ENCODE peak calls at places on chromosomes 6 and 20, in seven cellular contexts. Q is tibial artery; P is neural progenitor cell; A is left ventricle myocardium inferior; M is CD8-positive, alpha-beta T cell; X is CD4-positive, CD25-positive, alpha-beta regulatory T cell; O is cardiac muscle cell. T is an unnamed sample. For H3K9me3, the result is how much of the 10 kb centered on the place peaks cover.

GRCh38 chr20:52994184-52994970 is 22.2 kb downstream of the TSHZ2 start:
- DNase-seq in Q (no peak), P (no peak), A (no peak), M (no peak), X (no peak), O (no peak), T (no peak)

GRCh38 chr6:52594216-52594615 is 17.4 kb upstream of the TRAM2 start:
- DNase-seq in Q (no peak), P (no peak), A (no peak), M (no peak), X (no peak), O (no peak), T (no peak)

GRCh38 chr6:40879169-40879568 is 159.9 kb downstream of the UNC5CL start:
- DNase-seq in Q (no peak), P (no peak), A (no peak), M (no peak), X (no peak), O (no peak), T (no peak)

GRCh38 chr6:169723200-169723909 is 945 bp downstream of the PHF10 start:
- DNase-seq in Q (peak), P (peak), A (peak), M (peak), X (peak), O (peak), T (peak)

GRCh38 chr6:128303870-128304269 is 216.5 kb downstream of the PTPRK start:
- DNase-seq in Q (no peak), P (no peak), A (no peak), M (no peak), X (no peak), O (no peak), T (no peak)

GRCh38 chr6:135179920-135180457 is 1.1 kb upstream of the MYB start:
- DNase-seq in Q (no peak), P (no peak), A (no peak), M (no peak), X (peak), O (no peak), T (no peak)

GRCh38 chr6:118469468-118469867 is 78.6 kb upstream of the PLN start:
- DNase-seq in Q (no peak), P (no peak), A (no peak), M (no peak), X (no peak), O (no peak), T (no peak)

GRCh38 chr6:147676896-147677295 is 168.4 kb downstream of the SAMD5 start:
- DNase-seq in Q (no peak), P (no peak), A (no peak), M (no peak), X (no peak), O (no peak), T (no peak)

GRCh38 chr6:149044394-149044965 is 273.0 kb upstream of the TAB2 start:
- DNase-seq in Q (no peak), P (no peak), A (no peak), M (no peak), X (no peak), O (no peak), T (no peak)

GRCh38 chr20:22616551-22616950 is 32.2 kb upstream of the FOXA2 start:
- DNase-seq in Q (no peak), P (no peak), A (no peak), M (no peak), X (no peak), O (no peak), T (no peak)
- H3K9me3 ChIP-seq in Q (under half), P (under half), A (under half), M (under half), X (under half), O (under half), T (under half)

GRCh38 chr6:144688713-144689112 is 403.6 kb downstream of the UTRN start:
- DNase-seq in Q (no peak), P (no peak), A (no peak), M (no peak), X (no peak), O (no peak), T (no peak)
- H3K9me3 ChIP-seq in Q (under half), P (under half), A (under half), M (under half), X (under half), O (under half), T (under half)

GRCh38 chr20:55132523-55132922 is 657.1 kb downstream of the DOK5 start:
- DNase-seq in Q (no peak), P (no peak), A (no peak), M (no peak), X (no peak), O (no peak), T (no peak)
- H3K9me3 ChIP-seq in Q (under half), P (under half), A (under half), M (under half), X (under half), O (under half), T (under half)

GRCh38 chr6:68059894-68060293 is 575.2 kb upstream of the ADGRB3 start:
- DNase-seq in Q (no peak), P (no peak), A (no peak), M (no peak), X (no peak), O (no peak), T (no peak)

GRCh38 chr6:68053805-68054373 is 581.2 kb upstream of the ADGRB3 start:
- DNase-seq in Q (no peak), P (no peak), A (no peak), M (no peak), X (no peak), O (no peak), T (no peak)

GRCh38 chr6:68054776-68055175 is 580.3 kb upstream of the ADGRB3 start:
- DNase-seq in Q (no peak), P (no peak), A (no peak), M (no peak), X (no peak), O (no peak), T (no peak)

GRCh38 chr6:68059261-68059660 is 575.8 kb upstream of the ADGRB3 start:
- DNase-seq in Q (no peak), P (no peak), A (no peak), M (no peak), X (no peak), O (no peak), T (no peak)
- H3K9me3 ChIP-seq in Q (under half), P (under half), A (under half), M (under half), X (under half), O (under half), T (under half)

DNA sequence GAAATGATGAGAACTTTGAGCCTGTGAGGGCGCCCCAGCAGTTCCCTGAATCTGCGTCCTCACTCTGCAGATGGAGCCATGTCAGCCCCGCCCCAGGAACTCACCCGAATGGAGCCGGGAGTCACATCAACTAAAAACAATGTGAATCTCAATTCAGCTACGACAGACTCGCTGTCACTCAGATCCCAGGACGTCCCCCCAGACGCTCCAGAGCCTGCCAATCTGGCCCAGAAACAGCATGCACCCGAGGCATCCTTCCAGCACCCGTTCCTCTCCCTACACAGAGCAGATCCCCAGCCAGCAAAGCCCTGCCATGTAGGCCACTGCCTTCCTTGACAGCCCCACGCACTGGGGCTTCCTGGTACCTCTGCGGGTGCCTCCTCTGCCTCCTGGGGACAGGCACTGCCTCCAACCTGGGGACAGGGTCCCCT is 248.0 kb downstream of the TTLL2 start:
- DNase-seq in Q (peak), P (no peak), A (no peak), M (peak), X (no peak), O (no peak), T (no peak)
- H3K9me3 ChIP-seq in Q (under half), P (under half), A (under half), M (under half), X (under half), O (under half), T (under half)

DNA sequence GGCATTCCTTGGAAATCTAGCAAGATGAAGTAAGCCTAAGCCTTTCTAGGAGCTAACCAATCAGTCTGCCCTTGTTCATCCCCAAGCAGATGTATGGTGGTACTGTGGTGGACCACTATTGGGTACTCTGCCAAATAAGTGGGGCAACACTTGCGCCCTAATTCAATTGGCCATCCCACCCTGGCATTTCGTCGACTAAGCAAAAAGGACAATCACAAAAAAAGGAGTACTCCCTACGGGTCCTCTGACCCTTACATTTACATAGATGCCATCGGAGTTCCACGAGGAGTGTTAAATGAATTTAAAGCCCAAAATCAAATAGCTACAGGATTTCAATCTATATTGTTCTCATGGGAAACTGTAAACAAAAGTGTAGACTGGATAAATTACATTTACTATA is 19.5 kb downstream of the CHD6 start:
- DNase-seq in Q (no peak), P (no peak), A (no peak), M (no peak), X (no peak), O (no peak), T (no peak)
- H3K9me3 ChIP-seq in Q (under half), P (under half), A (half or more), M (under half), X (half or more), O (under half), T (half or more)